ENCODE peak calls at places on chromosomes 11 and 22, in four cellular contexts. P, X, T and L are unnamed samples.

GRCh38 chr11:32071811-32072210 is 19.1 kb upstream of the RCN1 start:
- DNase-seq in X (no peak), T (peak), P (no peak), L (no peak)

GRCh38 chr11:90243534-90243933 is 20.7 kb upstream of the CHORDC1 start:
- DNase-seq in P (no peak), X (no peak), T (no peak), L (no peak)

GRCh38 chr11:6968816-6969215 is 42.6 kb downstream of the ZNF215 start:
- DNase-seq in T (peak), P (no peak), X (no peak), L (no peak)

GRCh38 chr11:121563900-121564822 is 111.4 kb upstream of the SORL1-AS1 start:
- DNase-seq in T (peak), P (no peak), X (no peak), L (no peak)

GRCh38 chr11:85844439-85845051 is 10.6 kb upstream of the CCDC83 start:
- DNase-seq in X (no peak), T (peak), P (no peak), L (no peak)

GRCh38 chr11:61489833-61490585 is 18.5 kb upstream of the LRRC10B start:
- DNase-seq in X (no peak), T (peak), P (no peak), L (no peak)

GRCh38 chr11:113896156-113896879 is 8.3 kb upstream of the HTR3B start:
- DNase-seq in P (peak), T (peak), X (peak), L (no peak)

GRCh38 chr11:10002221-10002620 is 291.8 kb downstream of the SBF2 start:
- DNase-seq in T (no peak), P (no peak), X (no peak), L (no peak)

GRCh38 chr22:47168441-47168840 is 406.0 kb downstream of the TBC1D22A start:
- DNase-seq in T (no peak), P (peak), X (no peak), L (no peak)
- TF ChIP-seq CTCF in T (no peak), P (no peak), X (no peak), L (no peak)

GRCh38 chr22:37731804-37732471 is 35.1 kb downstream of the TRIOBP start:
- DNase-seq in P (peak), T (no peak), X (no peak), L (no peak)

GRCh38 chr22:37728620-37729019 is 31.8 kb downstream of the TRIOBP start:
- DNase-seq in P (no peak), T (no peak), X (no peak), L (no peak)

GRCh38 chr22:37725551-37726239 is 28.8 kb downstream of the TRIOBP start:
- DNase-seq in P (no peak), X (no peak), T (no peak), L (no peak)

DNA sequence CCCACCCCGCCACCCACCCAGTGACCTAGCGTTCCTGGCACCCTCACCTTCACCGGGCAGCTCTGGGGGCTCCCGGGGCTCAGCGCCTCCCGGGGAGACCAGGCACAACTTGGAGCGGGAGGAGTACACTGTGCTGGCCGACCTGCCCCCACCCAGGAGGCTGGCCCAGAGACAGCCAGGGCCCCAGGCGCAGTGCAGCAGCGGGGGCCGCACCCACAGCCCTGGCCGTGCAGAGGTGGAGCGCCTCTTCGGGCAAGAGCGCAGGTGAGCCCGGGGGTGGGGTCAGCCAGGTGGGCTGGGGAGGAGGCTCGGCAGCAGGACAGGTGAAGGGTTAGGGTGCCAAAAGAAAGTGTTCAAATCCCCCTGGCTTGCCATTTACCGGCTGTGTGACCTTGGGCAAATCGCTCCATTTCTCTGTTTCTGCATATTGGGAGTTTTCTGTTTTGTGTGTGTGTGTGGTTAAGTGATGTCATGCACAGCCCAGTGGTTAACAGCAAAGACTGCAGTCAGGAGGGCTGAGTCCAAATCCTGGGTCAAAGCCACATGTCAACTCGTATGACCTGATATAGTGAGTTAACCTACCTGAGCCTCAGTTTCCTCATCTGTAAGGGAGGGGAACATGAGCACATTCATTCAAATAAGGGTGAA is 29.5 kb downstream of the TRIOBP start:
- DNase-seq in X (no peak), P (no peak), T (peak), L (no peak)
- TF ChIP-seq CTCF in X (no peak), P (no peak), T (peak), L (peak)

DNA sequence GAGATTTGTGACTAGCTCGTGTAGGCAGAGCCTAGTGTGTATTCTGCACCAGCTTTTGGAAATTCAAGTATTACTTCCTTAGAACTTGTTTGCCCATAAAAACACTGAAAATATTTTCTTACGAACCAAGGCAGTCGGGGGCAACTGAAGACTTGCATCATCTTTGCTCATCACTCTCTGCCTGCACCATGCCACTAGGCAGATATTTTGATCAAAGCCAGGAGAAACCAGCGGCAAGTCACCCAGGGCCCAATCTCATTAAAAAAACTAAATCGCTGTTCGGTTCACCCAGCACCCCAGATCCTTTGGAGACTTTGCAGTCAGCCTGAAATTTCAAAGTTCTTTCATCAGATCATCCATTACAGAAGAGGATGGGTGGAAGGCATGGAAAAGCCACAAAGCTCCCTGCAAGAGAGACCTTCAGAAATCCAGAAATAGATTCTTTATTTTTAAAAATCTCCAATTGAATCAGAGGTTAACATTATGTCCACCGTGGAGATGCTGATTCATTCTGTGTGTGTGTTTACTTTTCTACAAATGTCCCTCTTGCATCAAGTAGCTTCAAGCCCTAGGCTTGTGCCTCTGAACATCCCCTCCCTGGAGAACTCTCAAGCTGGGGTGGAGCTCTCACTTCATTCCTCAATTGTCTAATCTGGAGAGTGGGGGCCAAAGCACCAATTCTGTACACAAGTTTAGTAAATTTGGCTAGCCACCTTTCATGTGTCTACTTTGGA is 78.4 kb downstream of the ETS1 start:
- DNase-seq in P (no peak), T (peak), X (no peak), L (no peak)
- TF ChIP-seq CTCF in P (no peak), T (no peak), X (no peak), L (no peak)

GRCh38 chr11:2693851-2694261 is 5.9 kb downstream of the KCNQ1OT1 start:
- DNase-seq in P (no peak), T (no peak), X (no peak), L (no peak)

GRCh38 chr11:2693271-2693833 is 6.4 kb downstream of the KCNQ1OT1 start:
- DNase-seq in X (no peak), P (no peak), T (no peak), L (no peak)

GRCh38 chr11:2690596-2691354 is 9.0 kb downstream of the KCNQ1OT1 start:
- DNase-seq in T (no peak), P (no peak), X (no peak), L (no peak)

GRCh38 chr11:2691355-2691761 is 8.4 kb downstream of the KCNQ1OT1 start:
- DNase-seq in X (no peak), T (no peak), P (no peak), L (no peak)

GRCh38 chr11:2691991-2692841 is 7.6 kb downstream of the KCNQ1OT1 start:
- DNase-seq in T (no peak), P (no peak), X (no peak), L (no peak)
- TF ChIP-seq CTCF in T (peak), P (no peak), X (peak), L (peak)

DNA sequence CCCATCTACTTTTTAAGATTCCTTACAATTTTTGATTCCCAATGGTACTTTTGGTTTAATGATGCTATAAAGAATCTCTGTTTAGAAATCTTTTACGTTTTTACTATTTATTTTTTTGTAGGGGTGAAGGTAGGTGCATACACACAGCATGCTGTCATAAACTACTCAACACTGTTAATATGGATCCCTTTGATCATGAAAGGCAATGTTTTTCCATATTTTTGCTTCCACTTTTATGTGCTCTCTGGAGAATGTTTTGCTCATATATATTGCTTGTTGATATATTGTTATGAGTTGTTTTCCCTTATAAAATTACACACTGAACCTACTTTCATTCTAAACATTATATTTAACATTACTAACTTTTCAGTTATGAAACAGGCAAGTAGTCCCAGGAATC is 123.6 kb upstream of the TP53AIP1 start:
- DNase-seq in P (no peak), T (no peak), X (no peak), L (no peak)
- TF ChIP-seq CTCF in P (no peak), T (no peak), X (no peak), L (no peak)